ENCODE peak calls at places on chromosomes 11 and 22, in four cellular contexts. T is HCT116, K is HAP-1, P is RPMI7951. Z is an unnamed sample.

GRCh38 chr11:75667268-75667830 is 1.5 kb downstream of the MAP6 start:
- DNase-seq in T (no peak), K (peak; percentile 63), P (no peak), Z (no peak)

GRCh38 chr11:23932485-23932898 is 564.4 kb upstream of the LUZP2 start:
- DNase-seq in T (no peak), K (no peak), P (peak; percentile 11), Z (no peak)

GRCh38 chr22:20567371-20567847 is 60.0 kb downstream of the MED15 start:
- DNase-seq in T (no peak), K (no peak), P (peak; percentile 95), Z (no peak)

GRCh38 chr22:37546436-37547248 is 13.6 kb upstream of the CDC42EP1 start:
- DNase-seq in T (no peak), K (no peak), P (peak; percentile 88), Z (peak; percentile 57)

GRCh38 chr11:132024587-132025295 is 654.3 kb downstream of the NTM start:
- DNase-seq in T (no peak), K (no peak), P (peak; percentile 89), Z (no peak)

GRCh38 chr11:130166457-130166784 is 6.8 kb downstream of the ST14 start:
- DNase-seq in T (peak; percentile 82), K (no peak), P (peak; percentile 97), Z (peak; percentile 72)

GRCh38 chr22:46416537-46417267 is 81.2 kb downstream of the TRMU start:
- DNase-seq in T (no peak), K (no peak), P (peak; percentile 20), Z (no peak)

GRCh38 chr11:61007971-61008896 is 36.8 kb downstream of the CD6 start:
- DNase-seq in T (no peak), K (no peak), P (no peak), Z (peak; percentile 56)

GRCh38 chr22:45504703-45505341 is 2.1 kb downstream of the FBLN1 start:
- DNase-seq in T (no peak), K (peak; percentile 69), P (no peak), Z (no peak)

GRCh38 chr22:33796494-33796893 is 123.8 kb downstream of the LARGE1 start:
- DNase-seq in T (no peak), K (no peak), P (no peak), Z (no peak)

GRCh38 chr22:41075946-41076345 is 16.4 kb upstream of the EP300 start:
- DNase-seq in T (no peak), K (no peak), P (no peak), Z (no peak)

GRCh38 chr22:19703869-19704268 is 10.4 kb upstream of the SEPTIN5 start:
- DNase-seq in T (no peak), K (no peak), P (no peak), Z (no peak)

GRCh38 chr11:65262381-65262680 is 569 bp downstream of the POLA2 start:
- DNase-seq in T (no peak), K (no peak), P (peak; percentile 67), Z (peak; percentile 54)

Z was measured in colonic mucosa.